ENCODE peak calls at places on chromosomes 12 and 14, in nine cellular contexts. B is psoas muscle, I is GM10248, W is cardiac fibroblast, A is AG09309, C is kidney epithelial cell, M is astrocyte of the cerebellum, E is body of pancreas, G is fibroblast of lung. R is an unnamed sample.

GRCh38 chr12:107519906-107520859 is 165.4 kb upstream of the PWP1 start:
- DNase-seq in B (no peak), I (no peak), W (no peak), A (no peak), C (no peak), M (no peak), E (no peak), G (no peak), R (no peak)

GRCh38 chr14:104113631-104114420 is 24.6 kb upstream of the KIF26A start:
- DNase-seq in B (peak), I (no peak), W (no peak), A (no peak), C (no peak), M (no peak), E (no peak), G (no peak), R (no peak)

GRCh38 chr14:69154779-69155178 is 1.9 kb upstream of the DCAF5 start:
- DNase-seq in B (no peak), I (no peak), W (peak), A (no peak), C (no peak), M (no peak), E (peak), G (peak), R (no peak)

GRCh38 chr12:127081058-127081457 is 1185.9 kb upstream of the TMEM132C start:
- DNase-seq in B (no peak), I (no peak), W (no peak), A (no peak), C (no peak), M (no peak), E (no peak), G (no peak), R (no peak)

GRCh38 chr14:47675489-47676300 is at the start of gene MDGA2:
- DNase-seq in B (peak), I (peak), W (no peak), A (no peak), C (no peak), M (no peak), E (no peak), G (no peak), R (no peak)

GRCh38 chr12:46260153-46260912 is 8.5 kb downstream of the SLC38A1 start:
- DNase-seq in B (no peak), I (no peak), W (peak), A (peak), C (no peak), M (peak), E (no peak), G (peak), R (no peak)

GRCh38 chr14:67820428-67820881 is 876 bp downstream of the RAD51B start:
- DNase-seq in B (no peak), I (peak), W (peak), A (no peak), C (no peak), M (no peak), E (no peak), G (peak), R (no peak)

GRCh38 chr14:68840454-68840853 is 47.6 kb upstream of the ZFP36L1 start:
- DNase-seq in B (no peak), I (no peak), W (no peak), A (no peak), C (no peak), M (no peak), E (no peak), G (peak), R (no peak)

GRCh38 chr14:95137804-95138167 is 19.5 kb downstream of the DICER1 start:
- DNase-seq in B (no peak), I (no peak), W (peak), A (no peak), C (no peak), M (no peak), E (no peak), G (no peak), R (no peak)

GRCh38 chr12:105319691-105320209 is 10.7 kb upstream of the C12orf75 start:
- DNase-seq in B (no peak), I (no peak), W (no peak), A (no peak), C (no peak), M (no peak), E (no peak), G (no peak), R (no peak)

GRCh38 chr12:52252728-52253328 is 19.8 kb downstream of the KRT7 start:
- DNase-seq in B (no peak), I (no peak), W (no peak), A (no peak), C (peak), M (no peak), E (no peak), G (no peak), R (no peak)

GRCh38 chr12:96073346-96074336 is 38.3 kb upstream of the LTA4H start:
- DNase-seq in B (no peak), I (no peak), W (no peak), A (no peak), C (peak), M (no peak), E (no peak), G (no peak), R (no peak)

GRCh38 chr12:19620222-19620621 is 180.9 kb downstream of the AEBP2 start:
- DNase-seq in B (no peak), I (no peak), W (no peak), A (no peak), C (no peak), M (no peak), E (no peak), G (peak), R (no peak)

GRCh38 chr14:104161601-104162367 is 23.4 kb downstream of the KIF26A start:
- DNase-seq in B (no peak), I (no peak), W (no peak), A (no peak), C (no peak), M (no peak), E (no peak), G (no peak), R (no peak)

GRCh38 chr14:44701563-44702263 is 194.6 kb upstream of the FSCB start:
- DNase-seq in B (no peak), I (no peak), W (peak), A (no peak), C (no peak), M (no peak), E (no peak), G (no peak), R (no peak)

GRCh38 chr14:59337151-59337611 is 128.0 kb downstream of the GPR135 start:
- DNase-seq in B (peak), I (no peak), W (peak), A (no peak), C (no peak), M (no peak), E (no peak), G (peak), R (no peak)

GRCh38 chr12:65333649-65334048 is 55.2 kb downstream of the MSRB3 start:
- DNase-seq in B (no peak), I (no peak), W (no peak), A (no peak), C (no peak), M (no peak), E (no peak), G (no peak), R (no peak)

GRCh38 chr12:78746001-78746400 is 118.6 kb upstream of the SYT1 start:
- DNase-seq in B (no peak), I (no peak), W (no peak), A (no peak), C (no peak), M (no peak), E (no peak), G (no peak), R (no peak)

DNA sequence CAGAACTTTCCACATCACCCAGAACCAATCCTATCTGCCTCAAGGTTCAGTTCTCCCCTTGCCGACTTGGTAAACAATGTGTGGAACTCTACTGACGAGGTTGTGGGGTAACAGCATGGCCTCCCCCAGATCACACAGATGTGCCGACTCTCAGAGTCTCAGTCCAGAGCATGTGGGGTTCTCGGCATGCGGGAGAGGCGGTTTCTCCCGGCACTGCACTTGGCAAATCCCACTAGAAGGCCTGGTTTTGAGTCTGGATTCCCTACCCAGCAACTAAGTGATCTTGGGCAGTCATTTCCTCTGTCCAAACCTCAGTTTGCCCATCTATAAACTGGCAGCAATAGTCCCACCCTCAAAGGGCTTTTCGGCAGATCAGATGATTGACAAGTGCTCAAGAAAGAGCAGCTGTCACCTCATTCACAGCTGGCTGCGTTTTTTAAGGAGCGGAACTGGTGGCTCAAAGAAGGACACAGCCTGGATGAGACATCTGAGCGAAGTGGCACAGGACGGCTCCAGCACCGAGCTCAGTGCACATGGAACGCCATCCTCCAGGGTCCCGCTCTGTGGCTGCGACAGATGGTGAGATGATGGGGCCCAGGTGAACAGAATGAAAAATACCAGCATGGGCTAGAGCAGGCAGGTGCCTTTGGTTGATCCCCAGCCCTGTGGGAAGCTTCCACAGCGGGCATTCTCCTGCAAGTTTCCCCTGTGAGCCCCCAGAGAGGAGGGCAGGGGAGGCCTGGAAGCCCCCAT is 7.3 kb downstream of the TESC start:
- DNase-seq in B (no peak), I (no peak), W (no peak), A (no peak), C (no peak), M (no peak), E (peak), G (no peak), R (no peak)
- TF ChIP-seq CTCF in B (no peak), I (no peak), W (no peak), A (no peak), C (no peak), M (no peak), E (no peak), G (no peak), R (no peak)

GRCh38 chr14:87847216-87847615 is 145.8 kb downstream of the GALC start:
- DNase-seq in B (no peak), I (no peak), W (no peak), A (no peak), C (no peak), M (no peak), E (no peak), G (no peak), R (no peak)
- TF ChIP-seq CTCF in B (no peak), I (no peak), W (no peak), A (no peak), C (no peak), M (no peak), E (no peak), G (no peak), R (no peak)

GRCh38 chr12:59113831-59114273 is 193.5 kb upstream of the LRIG3 start:
- DNase-seq in B (peak), I (peak), W (peak), A (peak), C (peak), M (peak), E (peak), G (peak), R (peak)
- TF ChIP-seq CTCF in B (peak), I (peak), W (peak), A (peak), C (peak), M (peak), E (peak), G (peak), R (peak)

DNA sequence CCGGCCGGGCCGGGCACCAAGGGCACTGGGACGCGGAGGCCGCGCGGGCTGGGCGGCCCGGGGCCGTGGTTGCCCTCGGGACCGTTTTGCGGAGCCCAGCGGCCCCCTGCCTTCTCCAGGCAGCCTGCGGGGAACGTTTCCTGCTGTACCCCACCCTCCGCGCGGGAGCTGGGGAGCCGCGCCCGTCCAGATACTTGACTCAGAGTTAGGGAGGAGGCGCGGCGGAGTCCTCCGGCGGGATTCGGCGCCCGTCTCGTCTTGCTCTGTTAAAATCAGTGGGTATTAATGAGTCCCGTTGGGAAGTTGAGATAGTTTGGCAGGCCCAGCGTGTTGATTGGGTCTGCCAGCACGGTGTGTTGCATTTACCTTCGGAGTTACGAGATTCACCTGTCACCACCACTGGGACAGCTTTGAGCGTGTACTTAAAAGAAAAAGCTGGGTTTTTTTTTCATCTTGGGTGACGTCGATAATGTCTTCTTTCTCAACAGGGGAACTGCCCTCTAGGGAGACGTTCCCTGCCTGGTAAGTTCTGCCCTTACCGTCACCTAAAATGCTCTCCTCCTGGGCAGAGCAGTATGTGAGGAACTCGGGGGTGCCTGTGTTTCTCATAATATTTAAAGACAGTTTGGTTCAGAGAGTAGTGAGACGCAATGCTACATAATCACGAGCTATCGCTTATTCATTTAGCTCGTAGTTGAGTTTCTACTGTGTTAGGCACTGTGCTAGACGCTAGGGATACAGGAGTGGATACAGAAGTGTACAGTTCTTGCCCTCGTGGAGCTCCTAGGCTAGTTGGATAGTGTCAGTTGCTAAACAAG is 596 bp downstream of the DLST start:
- DNase-seq in B (peak), I (no peak), W (peak), A (no peak), C (no peak), M (no peak), E (peak), G (peak), R (no peak)
- TF ChIP-seq CTCF in B (no peak), I (no peak), W (no peak), A (no peak), C (no peak), M (no peak), E (no peak), G (no peak), R (no peak)

GRCh38 chr12:108854055-108854452 is 3.3 kb downstream of the SSH1 start:
- DNase-seq in B (no peak), I (no peak), W (peak), A (peak), C (no peak), M (peak), E (no peak), G (peak), R (no peak)

GRCh38 chr12:108853426-108853825 is 4.0 kb downstream of the SSH1 start:
- DNase-seq in B (no peak), I (no peak), W (no peak), A (no peak), C (no peak), M (no peak), E (no peak), G (no peak), R (no peak)

GRCh38 chr12:108852674-108853073 is 4.7 kb downstream of the SSH1 start:
- DNase-seq in B (no peak), I (no peak), W (peak), A (no peak), C (no peak), M (no peak), E (no peak), G (peak), R (no peak)

GRCh38 chr12:108849653-108850052 is 7.7 kb downstream of the SSH1 start:
- DNase-seq in B (peak), I (no peak), W (no peak), A (no peak), C (no peak), M (no peak), E (no peak), G (peak), R (no peak)

DNA sequence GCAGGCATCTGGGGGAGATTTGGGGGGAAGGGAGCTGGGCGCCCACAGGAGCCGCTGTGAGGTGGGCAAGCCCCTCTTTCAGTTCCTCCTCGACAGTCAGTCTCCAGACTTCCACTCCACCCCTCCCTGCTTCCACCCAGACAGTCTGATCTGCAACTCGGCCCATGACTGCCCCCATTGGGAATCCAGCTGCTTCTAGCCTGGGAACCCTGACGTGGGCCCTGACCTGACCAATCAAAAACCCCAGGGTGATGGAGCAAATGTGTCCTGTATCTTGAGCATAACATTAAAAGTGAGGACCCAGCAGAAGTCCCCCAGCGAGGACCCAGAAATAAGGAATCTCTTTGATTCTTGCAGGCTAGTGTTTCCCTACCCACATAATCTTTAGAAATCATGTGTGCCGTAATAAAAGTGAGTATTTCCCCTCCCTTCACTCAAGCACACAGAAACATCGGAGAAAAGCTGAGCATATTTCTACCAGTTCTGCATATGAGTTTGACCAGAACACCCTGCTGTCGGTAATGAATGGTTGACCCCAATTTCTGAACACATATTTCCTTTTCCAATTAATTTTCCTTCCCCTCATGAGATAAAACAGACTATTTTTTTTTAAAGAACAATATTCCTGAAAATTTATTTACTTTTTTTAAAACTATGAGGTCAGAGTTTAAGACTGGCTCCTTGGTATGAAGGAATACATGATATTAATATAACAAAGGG is 6.4 kb downstream of the SSH1 start:
- DNase-seq in B (peak), I (peak), W (peak), A (peak), C (no peak), M (no peak), E (no peak), G (peak), R (no peak)
- TF ChIP-seq CTCF in B (peak), I (peak), W (peak), A (peak), C (no peak), M (peak), E (no peak), G (no peak), R (peak)

GRCh38 chr12:11209098-11209497 is 22.4 kb upstream of the TAS2R42 start:
- DNase-seq in B (no peak), I (no peak), W (no peak), A (no peak), C (no peak), M (no peak), E (no peak), G (no peak), R (no peak)
- TF ChIP-seq CTCF in B (no peak), I (no peak), W (no peak), A (no peak), C (no peak), M (no peak), E (no peak), G (no peak), R (no peak)

GRCh38 chr12:51246254-51246853 is 7.7 kb downstream of the DAZAP2 start:
- DNase-seq in B (no peak), I (no peak), W (peak), A (no peak), C (no peak), M (no peak), E (no peak), G (peak), R (no peak)
- TF ChIP-seq CTCF in B (no peak), I (peak), W (no peak), A (no peak), C (peak), M (peak), E (no peak), G (no peak), R (no peak)

GRCh38 chr14:100664841-100665425 is 61.8 kb upstream of the DLK1 start:
- DNase-seq in B (peak), I (no peak), W (peak), A (peak), C (no peak), M (no peak), E (peak), G (peak), R (no peak)

GRCh38 chr14:100662850-100663527 is 63.7 kb upstream of the DLK1 start:
- DNase-seq in B (peak), I (peak), W (peak), A (no peak), C (no peak), M (no peak), E (peak), G (peak), R (no peak)

GRCh38 chr14:100664234-100664633 is 62.5 kb upstream of the DLK1 start:
- DNase-seq in B (no peak), I (no peak), W (no peak), A (no peak), C (no peak), M (no peak), E (no peak), G (no peak), R (no peak)

GRCh38 chr14:100665518-100666032 is 61.1 kb upstream of the DLK1 start:
- DNase-seq in B (peak), I (no peak), W (no peak), A (no peak), C (no peak), M (no peak), E (peak), G (peak), R (no peak)

GRCh38 chr14:100663528-100664052 is 63.1 kb upstream of the DLK1 start:
- DNase-seq in B (no peak), I (no peak), W (no peak), A (no peak), C (no peak), M (no peak), E (no peak), G (no peak), R (no peak)
- TF ChIP-seq CTCF in B (no peak), I (no peak), W (no peak), A (no peak), C (no peak), M (no peak), E (no peak), G (no peak), R (no peak)

GRCh38 chr14:91068642-91069041 is 8.2 kb upstream of the RPS6KA5 start:
- DNase-seq in B (no peak), I (no peak), W (no peak), A (no peak), C (no peak), M (peak), E (no peak), G (no peak), R (no peak)
- TF ChIP-seq CTCF in B (no peak), I (no peak), W (no peak), A (no peak), C (no peak), M (no peak), E (no peak), G (no peak), R (no peak)

GRCh38 chr12:6276936-6277615 is 33.4 kb upstream of the PLEKHG6 start:
- DNase-seq in B (no peak), I (peak), W (no peak), A (no peak), C (no peak), M (no peak), E (no peak), G (no peak), R (no peak)
- TF ChIP-seq CTCF in B (no peak), I (no peak), W (no peak), A (peak), C (peak), M (peak), E (no peak), G (no peak), R (peak)

R was measured in osteocyte.